ENCODE peak calls at places on chromosomes 2 and 18, in ten cellular contexts. D is right lobe of liver, M is fibroblast of lung, A is cardiac muscle cell, V is HCT116, S is SJSA1, B is A549, Z is heart right ventricle, H is lower lobe of right lung, G is neuronal stem cell. Y is an unnamed sample.

GRCh38 chr2:241692448-241692847 is 5.8 kb upstream of the DTYMK start:
- DNase-seq in D (no peak), M (peak; percentile 62), A (peak; percentile 80), V (no peak), S (no peak), B (no peak), Z (no peak), H (no peak), G (no peak), Y (no peak)

GRCh38 chr2:209579236-209579749 is 155.4 kb downstream of the MAP2 start:
- DNase-seq in D (no peak), M (peak; percentile 34), A (peak; percentile 48), V (no peak), S (no peak), B (no peak), Z (peak; percentile 7), H (no peak), G (peak; percentile 69), Y (no peak)

GRCh38 chr18:41326311-41326710 is 628.7 kb upstream of the PIK3C3 start:
- DNase-seq in D (no peak), M (peak; percentile 69), A (peak; percentile 81), V (no peak), S (no peak), B (no peak), Z (no peak), H (no peak), G (no peak), Y (peak; percentile 72)

GRCh38 chr2:113842919-113843736 is 46.8 kb upstream of the ACTR3 start:
- DNase-seq in D (no peak), M (peak; percentile 61), A (peak; percentile 54), V (no peak), S (no peak), B (no peak), Z (no peak), H (no peak), G (no peak), Y (peak; percentile 94)

GRCh38 chr2:189157431-189157830 is 22.1 kb downstream of the COL5A2 start:
- DNase-seq in D (no peak), M (no peak), A (no peak), V (no peak), S (no peak), B (no peak), Z (no peak), H (no peak), G (no peak), Y (no peak)

GRCh38 chr2:64525323-64525625 is 1.1 kb downstream of the AFTPH start:
- DNase-seq in D (no peak), M (peak; percentile 5), A (peak; percentile 11), V (no peak), S (no peak), B (no peak), Z (no peak), H (no peak), G (no peak), Y (no peak)

GRCh38 chr2:10777842-10778723 is 34.5 kb downstream of the PDIA6 start:
- DNase-seq in D (no peak), M (no peak), A (no peak), V (no peak), S (no peak), B (no peak), Z (no peak), H (no peak), G (no peak), Y (no peak)

GRCh38 chr2:127043367-127044164 is 63.4 kb downstream of the BIN1 start:
- DNase-seq in D (peak; percentile 53), M (no peak), A (no peak), V (no peak), S (peak; percentile 45), B (no peak), Z (no peak), H (no peak), G (no peak), Y (no peak)

GRCh38 chr2:72220170-72220569 is 72.5 kb upstream of the CYP26B1 start:
- DNase-seq in D (no peak), M (no peak), A (peak; percentile 41), V (no peak), S (peak; percentile 46), B (no peak), Z (no peak), H (no peak), G (peak; percentile 5), Y (no peak)

GRCh38 chr2:15122915-15123314 is 438.2 kb downstream of the NBAS start:
- DNase-seq in D (no peak), M (peak; percentile 15), A (no peak), V (no peak), S (no peak), B (no peak), Z (no peak), H (no peak), G (no peak), Y (no peak)

GRCh38 chr2:18754286-18754685 is 164.9 kb upstream of the NT5C1B start:
- DNase-seq in D (no peak), M (no peak), A (no peak), V (no peak), S (no peak), B (no peak), Z (no peak), H (no peak), G (no peak), Y (no peak)

GRCh38 chr18:67628674-67629073 is 112.2 kb upstream of the DSEL start:
- DNase-seq in D (no peak), M (peak; percentile 2), A (no peak), V (no peak), S (no peak), B (no peak), Z (no peak), H (no peak), G (no peak), Y (no peak)

GRCh38 chr18:67639872-67640271 is 123.4 kb upstream of the DSEL start:
- DNase-seq in D (no peak), M (no peak), A (no peak), V (no peak), S (no peak), B (no peak), Z (no peak), H (no peak), G (no peak), Y (no peak)

GRCh38 chr18:67636597-67637385 is 120.3 kb upstream of the DSEL start:
- DNase-seq in D (no peak), M (no peak), A (no peak), V (no peak), S (no peak), B (no peak), Z (no peak), H (no peak), G (no peak), Y (no peak)

GRCh38 chr18:67634631-67635338 is 118.3 kb upstream of the DSEL start:
- DNase-seq in D (no peak), M (no peak), A (no peak), V (no peak), S (no peak), B (no peak), Z (no peak), H (no peak), G (no peak), Y (no peak)

GRCh38 chr18:67633939-67634338 is 117.4 kb upstream of the DSEL start:
- DNase-seq in D (no peak), M (no peak), A (no peak), V (no peak), S (no peak), B (no peak), Z (no peak), H (no peak), G (no peak), Y (no peak)
- H3K4me1 ChIP-seq in D (no peaks in the 10 kb centered on the region), M (no peaks in the 10 kb centered on the region), A (peaks cover 16% of the 10 kb centered on the region), V (no peaks in the 10 kb centered on the region), S (no peaks in the 10 kb centered on the region), B (no peaks in the 10 kb centered on the region), Z (no peaks in the 10 kb centered on the region), H (no peaks in the 10 kb centered on the region), G (peaks cover 12% of the 10 kb centered on the region), Y (no peaks in the 10 kb centered on the region)

DNA sequence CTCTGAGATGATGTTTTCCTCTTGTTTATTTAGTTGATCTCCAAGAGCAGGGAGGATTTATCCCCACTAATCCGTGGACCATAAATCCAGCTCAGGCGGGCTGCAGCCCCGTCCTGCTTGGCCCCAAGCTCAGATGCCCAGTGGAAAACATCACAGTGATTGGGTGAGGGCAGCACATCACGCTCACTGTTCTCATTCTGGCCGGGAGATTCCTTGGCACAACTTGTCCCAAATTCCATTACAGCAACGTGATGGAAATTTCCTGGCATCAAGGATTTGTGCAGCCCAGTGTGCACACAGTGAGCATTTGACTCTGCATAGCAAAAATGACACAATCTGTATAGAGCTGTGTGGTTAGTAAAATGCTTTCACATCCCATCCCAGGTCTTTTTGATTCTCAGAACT is 96.8 kb downstream of the VAPA start:
- DNase-seq in D (no peak), M (peak; percentile 92), A (peak; percentile 96), V (no peak), S (peak; percentile 72), B (no peak), Z (peak; percentile 79), H (no peak), G (no peak), Y (peak; percentile 50)
- H3K4me1 ChIP-seq in D (no peaks in the 10 kb centered on the region), M (peaks cover 17% of the 10 kb centered on the region), A (no peaks in the 10 kb centered on the region), V (peaks cover 8% of the 10 kb centered on the region), S (peaks cover 28% of the 10 kb centered on the region), B (no peaks in the 10 kb centered on the region), Z (peaks cover 19% of the 10 kb centered on the region), H (peaks cover 28% of the 10 kb centered on the region), G (no peaks in the 10 kb centered on the region), Y (peaks cover 16% of the 10 kb centered on the region)

GRCh38 chr2:203993560-203993959 is 57.0 kb downstream of the ICOS start:
- DNase-seq in D (no peak), M (no peak), A (no peak), V (no peak), S (no peak), B (no peak), Z (no peak), H (no peak), G (no peak), Y (no peak)

GRCh38 chr2:203989536-203989935 is 53.0 kb downstream of the ICOS start:
- DNase-seq in D (no peak), M (no peak), A (no peak), V (no peak), S (no peak), B (no peak), Z (no peak), H (no peak), G (no peak), Y (no peak)

GRCh38 chr2:203994735-203995134 is 58.2 kb downstream of the ICOS start:
- DNase-seq in D (no peak), M (no peak), A (no peak), V (no peak), S (no peak), B (no peak), Z (no peak), H (no peak), G (no peak), Y (no peak)

GRCh38 chr2:203992496-203992895 is 55.9 kb downstream of the ICOS start:
- DNase-seq in D (no peak), M (no peak), A (no peak), V (no peak), S (no peak), B (no peak), Z (no peak), H (no peak), G (no peak), Y (no peak)

GRCh38 chr2:203993011-203993410 is 56.4 kb downstream of the ICOS start:
- DNase-seq in D (no peak), M (no peak), A (no peak), V (no peak), S (no peak), B (no peak), Z (no peak), H (no peak), G (no peak), Y (no peak)
- H3K4me1 ChIP-seq in D (no peaks in the 10 kb centered on the region), M (no peaks in the 10 kb centered on the region), A (peaks cover 3% of the 10 kb centered on the region), V (no peaks in the 10 kb centered on the region), S (no peaks in the 10 kb centered on the region), B (no peaks in the 10 kb centered on the region), Z (no peaks in the 10 kb centered on the region), H (peaks cover 10% of the 10 kb centered on the region), G (no peaks in the 10 kb centered on the region), Y (no peaks in the 10 kb centered on the region)

GRCh38 chr18:76498064-76498463 is 3.0 kb upstream of the ZNF516 start:
- DNase-seq in D (no peak), M (no peak), A (no peak), V (no peak), S (no peak), B (no peak), Z (no peak), H (no peak), G (no peak), Y (no peak)
- H3K4me1 ChIP-seq in D (no peaks in the 10 kb centered on the region), M (no peaks in the 10 kb centered on the region), A (no peaks in the 10 kb centered on the region), V (peaks cover 21% of the 10 kb centered on the region), S (peaks cover 4% of the 10 kb centered on the region), B (no peaks in the 10 kb centered on the region), Z (no peaks in the 10 kb centered on the region), H (peaks cover 9% of the 10 kb centered on the region), G (peaks cover 19% of the 10 kb centered on the region), Y (no peaks in the 10 kb centered on the region)

Y was measured in foreskin keratinocyte.